ENCODE peak calls at places on chromosomes 5 and 9, in four cellular contexts. H is WTC11, P is K562, A is GM12878. D is an unnamed sample.

GRCh38 chr5:14895301-14895700 is 23.7 kb upstream of the ANKH start:
- DNase-seq in A (no peak), H (no peak), P (no peak), D (no peak)

GRCh38 chr9:123867971-123868370 is 62.0 kb downstream of the DENND1A start:
- DNase-seq in A (no peak), H (no peak), P (no peak), D (no peak)

GRCh38 chr9:95167998-95168397 is 149.5 kb downstream of the FANCC start:
- DNase-seq in H (peak; percentile 77), P (peak; percentile 53), A (no peak), D (peak; percentile 58)

GRCh38 chr5:140131967-140132409 is 6.3 kb downstream of the IGIP start:
- DNase-seq in P (no peak), A (no peak), H (no peak), D (no peak)

GRCh38 chr9:132647355-132647754 is 22.4 kb downstream of the DDX31 start:
- DNase-seq in A (no peak), H (no peak), P (no peak), D (no peak)

GRCh38 chr9:129145841-129146292 is 32.2 kb downstream of the IER5L start:
- DNase-seq in H (peak; percentile 60), P (no peak), A (no peak), D (peak; percentile 21)

GRCh38 chr5:80195837-80196400 is 59.9 kb downstream of the SERINC5 start:
- DNase-seq in A (no peak), P (no peak), H (no peak), D (no peak)

GRCh38 chr9:2874001-2874750 is 30.3 kb upstream of the PUM3 start:
- DNase-seq in P (no peak), A (no peak), H (no peak), D (no peak)

GRCh38 chr5:113581388-113581787 is 67.9 kb downstream of the YTHDC2 start:
- DNase-seq in H (no peak), A (no peak), P (no peak), D (no peak)

GRCh38 chr9:70438341-70438924 is 24.0 kb upstream of the KLF9 start:
- DNase-seq in P (peak; percentile 13), H (no peak), A (no peak), D (peak; percentile 24)

GRCh38 chr9:82020341-82020740 is 31.8 kb downstream of the SPATA31D1 start:
- DNase-seq in A (no peak), H (no peak), P (no peak), D (no peak)

GRCh38 chr9:73437758-73438157 is 286.1 kb downstream of the ANXA1 start:
- DNase-seq in H (no peak), A (no peak), P (no peak), D (peak; percentile 10)

GRCh38 chr5:180624630-180625029 is 24.8 kb downstream of the FLT4 start:
- DNase-seq in H (no peak), A (no peak), P (no peak), D (no peak)

GRCh38 chr5:99025298-99026045 is 96.7 kb upstream of the CHD1 start:
- DNase-seq in H (no peak), P (no peak), A (no peak), D (peak; percentile 76)

GRCh38 chr9:137797206-137798120 is 80.1 kb upstream of the CACNA1B start:
- DNase-seq in P (no peak), A (no peak), H (no peak), D (no peak)

GRCh38 chr9:114081441-114082016 is 3.4 kb upstream of the AMBP start:
- DNase-seq in P (no peak), H (no peak), A (no peak), D (peak; percentile 84)

GRCh38 chr5:171336486-171337206 is 27.6 kb downstream of the TLX3 start:
- DNase-seq in A (no peak), P (no peak), H (peak; percentile 51), D (no peak)

GRCh38 chr9:72718503-72718902 is 197.1 kb downstream of the TMC1 start:
- DNase-seq in P (no peak), A (no peak), H (no peak), D (no peak)

GRCh38 chr9:98997580-98997979 is 53.9 kb downstream of the COL15A1 start:
- DNase-seq in H (no peak), P (no peak), A (no peak), D (no peak)

GRCh38 chr5:154967419-154968024 is 26.6 kb downstream of the MRPL22 start:
- DNase-seq in H (no peak), A (no peak), P (no peak), D (no peak)

GRCh38 chr5:82165740-82166530 is 112.2 kb downstream of the RPS23 start:
- DNase-seq in H (peak; percentile 27), A (peak; percentile 39), P (peak; percentile 19), D (peak; percentile 71)

GRCh38 chr5:161094411-161094810 is 242.4 kb upstream of the ATP10B start:
- DNase-seq in P (no peak), H (no peak), A (no peak), D (no peak)

GRCh38 chr5:56270058-56270457 is 36.9 kb upstream of the ANKRD55 start:
- DNase-seq in A (peak; percentile 8), P (peak; percentile 17), H (no peak), D (peak; percentile 38)

GRCh38 chr5:57174850-57175525 is 1.1 kb downstream of the GPBP1 start:
- DNase-seq in A (no peak), H (no peak), P (no peak), D (no peak)

GRCh38 chr5:156753846-156754245 is 96.2 kb upstream of the PPP1R2B start:
- DNase-seq in P (no peak), A (no peak), H (no peak), D (no peak)
- TF ChIP-seq CBFB in P (no peak), A (no peak), H (no peak), D (no peak)

GRCh38 chr9:89481161-89481915 is 16.6 kb downstream of the SEMA4D start:
- DNase-seq in H (no peak), P (no peak), A (no peak), D (no peak)
- TF ChIP-seq CBFB in H (no peak), P (no peak), A (no peak), D (no peak)

GRCh38 chr5:1513326-1514026 is 10.3 kb downstream of the LPCAT1 start:
- DNase-seq in P (no peak), H (peak; percentile 9), A (no peak), D (no peak)

GRCh38 chr5:1514027-1514818 is 9.5 kb downstream of the LPCAT1 start:
- DNase-seq in P (no peak), A (no peak), H (peak; percentile 39), D (no peak)

GRCh38 chr5:1516615-1517601 is 6.9 kb downstream of the LPCAT1 start:
- DNase-seq in P (no peak), A (no peak), H (peak; percentile 13), D (peak; percentile 16)

GRCh38 chr5:1515921-1516571 is 7.7 kb downstream of the LPCAT1 start:
- DNase-seq in P (no peak), A (no peak), H (peak; percentile 17), D (peak; percentile 67)

DNA sequence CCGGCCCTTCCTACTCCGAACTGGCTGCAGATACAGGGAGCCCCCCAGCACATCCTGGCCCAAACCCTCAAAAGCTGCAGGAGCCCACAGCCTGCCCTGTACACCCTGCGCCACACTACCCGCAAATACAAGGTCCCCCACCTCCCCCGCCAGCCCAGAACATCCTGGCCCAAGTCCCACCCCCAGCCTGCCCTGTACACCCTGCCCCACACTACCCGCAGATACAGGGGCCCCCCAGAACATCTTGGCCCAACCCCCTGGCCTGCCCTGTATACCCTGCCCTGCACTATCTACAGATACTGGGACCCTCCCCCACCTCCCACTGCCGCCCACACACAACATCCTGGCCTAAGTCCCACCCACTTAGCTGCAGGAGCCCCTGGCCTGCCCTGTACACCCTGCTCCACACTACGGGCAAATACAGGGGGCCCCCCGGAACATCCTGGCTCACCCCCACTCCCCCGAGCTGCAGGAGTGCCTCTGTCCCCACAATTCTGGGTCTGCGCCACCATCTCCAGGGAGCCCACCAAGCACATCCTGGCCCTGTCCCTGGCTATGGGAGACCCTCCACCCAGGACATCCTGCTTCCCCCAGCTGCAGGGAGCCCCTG is 8.3 kb downstream of the LPCAT1 start:
- DNase-seq in H (peak; percentile 17), A (no peak), P (peak; percentile 60), D (no peak)
- TF ChIP-seq CBFB in H (no peak), A (no peak), P (no peak), D (no peak)

GRCh38 chr9:130630091-130630450 is 34.3 kb upstream of the PRDM12 start:
- DNase-seq in P (no peak), A (no peak), H (no peak), D (no peak)

GRCh38 chr9:130630506-130631330 is 33.7 kb upstream of the PRDM12 start:
- DNase-seq in P (no peak), H (no peak), A (no peak), D (no peak)

GRCh38 chr9:130631331-130632080 is 32.9 kb upstream of the PRDM12 start:
- DNase-seq in H (no peak), P (no peak), A (no peak), D (no peak)

GRCh38 chr9:130627896-130628792 is 36.2 kb upstream of the PRDM12 start:
- DNase-seq in H (no peak), P (no peak), A (no peak), D (no peak)

GRCh38 chr9:130629443-130630090 is 34.8 kb upstream of the PRDM12 start:
- DNase-seq in P (no peak), A (no peak), H (no peak), D (no peak)
- TF ChIP-seq CBFB in P (no peak), A (no peak), H (no peak), D (no peak)

DNA sequence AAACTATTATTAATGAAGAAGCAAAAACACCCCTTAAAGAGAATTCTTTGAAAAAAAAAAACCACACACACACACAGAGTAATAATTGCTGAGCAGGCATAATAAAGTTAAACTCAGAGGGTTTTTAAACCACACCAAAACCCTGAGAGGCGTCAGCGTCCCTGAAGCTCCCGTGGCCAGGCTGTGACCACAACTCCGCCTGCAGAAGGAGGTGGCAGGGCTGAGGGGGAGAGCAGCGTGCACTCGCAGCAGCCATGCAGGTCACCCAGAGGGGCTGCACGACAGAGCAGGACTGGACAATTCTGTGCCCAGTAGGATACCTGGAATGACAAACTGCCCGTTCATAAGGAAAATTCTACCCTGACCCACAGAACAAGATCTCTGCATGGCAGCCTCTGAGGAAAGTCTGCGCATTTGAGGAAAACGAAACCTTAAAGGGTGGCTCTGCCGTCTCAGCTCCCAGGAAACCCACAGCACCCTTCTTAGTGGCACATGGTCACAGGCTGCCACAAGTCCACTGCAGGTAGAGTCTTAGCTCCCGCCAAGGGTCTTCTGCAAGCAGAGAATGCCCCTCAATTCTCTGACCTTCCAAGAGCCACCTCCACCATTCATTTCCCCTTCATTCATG is 44.0 kb downstream of the ROR2 start:
- DNase-seq in A (no peak), P (peak; percentile 54), H (no peak), D (no peak)
- TF ChIP-seq CBFB in A (no peak), P (no peak), H (no peak), D (no peak)

GRCh38 chr9:130938652-130939404 is at the start of gene FIBCD1:
- DNase-seq in P (peak; percentile 100), A (no peak), H (peak; percentile 69), D (no peak)
- TF ChIP-seq CBFB in P (no peak), A (no peak), H (no peak), D (no peak)

GRCh38 chr9:5073701-5074100 is 88.6 kb downstream of the JAK2 start:
- DNase-seq in A (no peak), P (no peak), H (no peak), D (no peak)
- TF ChIP-seq CBFB in A (no peak), P (no peak), H (no peak), D (no peak)

D was measured in HepG2.